ENCODE peak calls at places on chromosome 20, in nine cellular contexts. S is hepatocyte, H is neural progenitor cell, M is heart right ventricle, L is AG09309, X is left lung, V is lower lobe of right lung, Q is cardiac fibroblast, P is fibroblast of lung. J is an unnamed sample.

GRCh38 chr20:855466-856360 is 22.2 kb downstream of the FAM110A start:
- DNase-seq in L (no peak), Q (no peak), P (peak; percentile 50), H (no peak), V (no peak), M (no peak), X (no peak), S (no peak), J (no peak)

GRCh38 chr20:60446273-60447111 is 488.3 kb downstream of the CDH26 start:
- DNase-seq in Q (no peak), X (no peak), M (no peak), H (no peak), V (no peak), S (no peak), P (peak; percentile 4), L (no peak), J (no peak)

GRCh38 chr20:45407067-45407745 is 883 bp upstream of the DBNDD2 start:
- DNase-seq in H (peak; percentile 55), L (no peak), X (peak; percentile 38), P (peak; percentile 28), M (peak; percentile 76), V (no peak), Q (peak; percentile 41), S (peak; percentile 46), J (peak; percentile 43)

GRCh38 chr20:4335722-4336121 is 320.4 kb upstream of the RNF24 start:
- DNase-seq in P (no peak), V (no peak), S (no peak), X (no peak), Q (no peak), H (no peak), L (no peak), M (no peak), J (no peak)

GRCh38 chr20:3312940-3313656 is 74.1 kb upstream of the SLC4A11 start:
- DNase-seq in X (no peak), H (no peak), P (peak; percentile 60), S (peak; percentile 23), L (peak; percentile 67), Q (peak; percentile 65), M (no peak), V (no peak), J (peak; percentile 30)

GRCh38 chr20:4613184-4613583 is 108.5 kb upstream of the PRND start:
- DNase-seq in H (no peak), L (no peak), P (peak; percentile 75), X (no peak), Q (no peak), S (no peak), M (no peak), V (no peak), J (no peak)

GRCh38 chr20:41052742-41053419 is 24.3 kb downstream of the TOP1 start:
- DNase-seq in X (no peak), S (no peak), V (no peak), M (peak; percentile 23), P (peak; percentile 85), Q (peak; percentile 89), L (no peak), H (peak; percentile 39), J (peak; percentile 56)

GRCh38 chr20:46207031-46207549 is 89.0 kb downstream of the CD40 start:
- DNase-seq in L (no peak), X (no peak), V (no peak), H (no peak), M (no peak), P (no peak), Q (no peak), S (no peak), J (no peak)

GRCh38 chr20:41619360-41620115 is 1.4 kb upstream of the CHD6 start:
- DNase-seq in Q (no peak), X (no peak), H (no peak), V (no peak), M (no peak), S (no peak), P (peak; percentile 35), L (no peak), J (no peak)

GRCh38 chr20:34300809-34301586 is 2.2 kb downstream of the AHCY start:
- DNase-seq in X (no peak), M (peak; percentile 16), P (no peak), V (no peak), L (no peak), H (no peak), S (peak; percentile 40), Q (no peak), J (no peak)

DNA sequence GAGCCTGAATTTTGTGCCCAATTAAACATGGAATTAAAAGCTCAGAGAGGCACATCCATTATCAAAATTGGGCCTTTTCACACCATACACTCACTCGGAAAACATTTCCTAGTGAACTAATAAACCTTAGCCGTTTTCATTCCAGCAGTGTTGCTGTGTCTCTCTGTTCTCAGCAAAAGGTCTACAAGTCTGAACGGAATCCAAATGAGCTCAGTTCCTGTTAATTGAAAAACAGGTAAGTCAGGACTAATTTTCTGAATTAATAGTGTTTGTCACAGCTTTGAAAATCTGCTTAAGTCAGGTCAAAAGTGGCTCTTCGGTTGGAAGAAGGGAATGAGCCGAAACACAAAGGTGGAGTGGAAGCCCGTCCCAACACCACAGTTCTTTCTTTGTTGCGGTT is 163.3 kb upstream of the RALGAPA2 start:
- DNase-seq in S (no peak), H (no peak), Q (no peak), L (no peak), V (no peak), M (no peak), X (no peak), P (no peak), J (no peak)
- TF ChIP-seq CTCF in S (no peak), H (no peak), Q (no peak), L (no peak), V (no peak), M (no peak), X (no peak), P (no peak), J (no peak)

DNA sequence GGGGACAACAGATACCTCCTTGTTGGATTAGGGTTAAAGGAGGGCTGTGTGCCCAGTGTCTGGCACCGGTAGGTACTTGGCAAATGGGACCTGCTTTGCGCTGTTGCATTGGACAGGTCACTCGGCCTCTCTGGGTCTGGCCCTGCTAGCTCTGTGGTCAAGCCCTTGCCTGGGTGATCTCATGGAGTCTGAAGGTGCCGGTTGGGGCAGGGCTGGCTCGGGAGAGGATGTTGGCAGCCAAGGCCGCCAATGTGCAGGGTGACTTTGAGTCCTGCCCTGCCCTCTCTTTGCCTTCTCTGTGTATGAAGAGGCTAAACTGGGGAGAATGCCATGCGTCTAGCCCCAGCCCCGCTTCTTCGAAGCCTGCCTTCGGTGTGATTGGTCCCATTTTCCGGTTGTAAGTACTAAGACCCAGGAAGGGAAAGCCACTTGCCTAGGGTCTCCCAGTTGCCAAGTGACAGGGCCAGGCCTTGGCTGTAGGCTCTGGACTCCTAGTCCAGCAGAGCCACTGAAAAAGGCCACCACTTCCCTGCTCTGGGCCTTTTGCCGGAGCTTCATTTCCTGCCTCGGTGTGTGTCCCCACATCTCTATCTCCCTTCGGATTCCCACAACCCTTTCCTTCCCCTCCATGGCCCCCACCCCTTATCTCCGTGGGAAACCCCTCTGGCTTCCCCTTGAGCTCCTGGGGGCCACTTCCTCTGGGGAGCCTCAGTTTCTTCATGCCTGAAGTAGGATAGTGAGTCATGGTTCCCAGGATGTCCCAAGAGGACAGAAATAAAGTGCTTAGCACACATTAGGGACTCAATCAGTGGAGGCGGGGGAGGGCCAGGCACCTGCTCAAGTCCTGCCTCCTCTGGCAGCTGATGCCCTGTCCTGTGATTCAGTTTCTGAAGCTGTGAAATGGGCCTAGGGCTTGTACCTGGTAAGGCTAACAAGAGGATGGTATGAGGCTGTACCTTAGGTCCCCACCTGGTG is 3.9 kb downstream of the SRC start:
- DNase-seq in H (no peak), M (no peak), L (no peak), P (peak; percentile 14), X (peak; percentile 55), Q (peak; percentile 70), V (no peak), S (peak; percentile 51), J (no peak)
- H3K4me3 ChIP-seq in H (no peak overlapping the region), M (no peak overlapping the region), L (no peak overlapping the region), P (no peak overlapping the region), X (no peak overlapping the region), Q (no peak overlapping the region), V (no peak overlapping the region), S (no peak overlapping the region), J (no peak overlapping the region)

DNA sequence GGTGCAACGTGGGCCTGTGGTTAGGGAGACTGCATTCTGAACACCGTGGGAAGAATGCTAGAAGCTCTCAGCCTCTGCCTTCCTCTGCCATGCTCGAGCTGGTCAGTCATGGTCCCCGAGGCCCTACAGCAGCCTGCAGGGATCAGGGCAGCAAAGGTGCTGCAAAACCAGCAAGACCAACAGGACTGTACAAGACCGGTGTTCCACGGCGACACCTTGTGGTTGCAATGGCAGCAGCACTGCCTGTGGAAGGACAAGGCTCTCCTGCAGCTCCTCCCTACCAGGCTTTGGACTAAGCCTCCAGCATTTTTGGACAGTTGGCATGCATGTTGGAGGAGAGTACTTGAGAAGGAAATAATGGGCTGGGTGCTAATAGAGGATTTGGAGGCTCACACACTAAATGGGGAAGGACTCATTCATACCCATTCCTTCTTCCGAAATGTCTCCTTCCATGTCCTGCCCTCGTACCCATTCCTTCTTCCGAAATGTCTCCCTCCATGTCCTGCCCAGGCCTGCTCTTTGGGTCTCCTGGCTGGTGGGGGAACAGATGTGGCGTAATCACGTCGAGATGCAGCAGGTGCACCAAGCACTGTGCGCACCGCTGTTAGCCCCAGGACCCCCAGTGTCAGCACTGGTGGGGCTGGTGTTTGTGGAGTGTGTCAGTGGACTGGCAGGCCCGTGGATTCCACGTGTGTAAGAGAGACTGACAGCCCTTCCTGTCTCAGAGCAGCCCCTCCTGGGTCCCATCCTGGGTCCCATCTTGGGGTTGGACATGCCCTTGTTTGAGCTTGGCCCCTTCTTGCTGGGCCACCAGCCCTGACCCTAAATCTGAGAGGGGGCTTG is 18.6 kb upstream of the MYT1 start:
- DNase-seq in X (no peak), V (peak; percentile 30), L (no peak), S (no peak), P (no peak), M (no peak), Q (no peak), H (no peak), J (no peak)
- TF ChIP-seq CTCF in X (no peak), V (no peak), L (peak; percentile 14), S (no peak), P (no peak), M (no peak), Q (peak; percentile 24), H (peak; percentile 42), J (peak; percentile 42)

GRCh38 chr20:59004493-59004762 is 2.6 kb downstream of the CTSZ start:
- DNase-seq in P (no peak), S (no peak), V (peak; percentile 84), L (no peak), Q (no peak), M (peak; percentile 53), H (no peak), X (no peak), J (no peak)

GRCh38 chr20:59005523-59006166 is 1.4 kb downstream of the CTSZ start:
- DNase-seq in S (no peak), V (no peak), H (no peak), L (no peak), P (no peak), X (no peak), Q (no peak), M (no peak), J (no peak)

GRCh38 chr20:59006167-59006863 is 739 bp downstream of the CTSZ start:
- DNase-seq in V (peak; percentile 66), P (no peak), X (no peak), S (no peak), M (no peak), L (no peak), H (no peak), Q (no peak), J (no peak)

GRCh38 chr20:59003836-59004492 is 3.1 kb downstream of the CTSZ start:
- DNase-seq in Q (no peak), P (no peak), H (no peak), V (no peak), S (no peak), M (no peak), L (no peak), X (peak; percentile 45), J (no peak)

GRCh38 chr20:59004763-59005522 is 2.1 kb downstream of the CTSZ start:
- DNase-seq in S (no peak), M (peak; percentile 58), X (peak; percentile 90), L (no peak), V (peak; percentile 87), P (no peak), Q (no peak), H (no peak), J (no peak)
- H3K4me3 ChIP-seq in S (no peak overlapping the region), M (peak overlapping the region; percentile 93), X (peak overlapping the region; percentile 87), L (peak overlapping the region; percentile 96), V (peak overlapping the region; percentile 91), P (peak overlapping the region; percentile 77), Q (no peak overlapping the region), H (no peak overlapping the region), J (no peak overlapping the region)

J was measured in brain microvascular endothelial cell.